ENCODE peak calls at places on chromosomes 13 and 19, in six cellular contexts. E is SK-N-SH, G is H1, X is GM12878, F is HepG2, S is K562. H is an unnamed sample.
A peak's percentile ranks its signal among the peaks of the same experiment; 100 is the strongest.

GRCh38 chr19:14565765-14566711 is 5.8 kb downstream of the NDUFB7 start:
- DNase-seq in E (peak; percentile 23), G (no peak), X (no peak), F (no peak), S (no peak), H (no peak)

GRCh38 chr19:10389863-10390262 is 9.5 kb upstream of the TYK2 start:
- DNase-seq in E (no peak), G (peak; percentile 66), X (no peak), F (no peak), S (peak; percentile 16), H (peak; percentile 25)

GRCh38 chr19:44737238-44738160 is 11.0 kb upstream of the BCL3 start:
- DNase-seq in E (no peak), G (no peak), X (no peak), F (peak; percentile 38), S (no peak), H (no peak)

GRCh38 chr13:97574926-97575325 is 141.0 kb downstream of the RAP2A start:
- DNase-seq in E (no peak), G (peak; percentile 48), X (no peak), F (peak; percentile 38), S (no peak), H (peak; percentile 8)

GRCh38 chr13:24709186-24709913 is 29.1 kb downstream of the ATP12A start:
- DNase-seq in E (no peak), G (no peak), X (no peak), F (no peak), S (no peak), H (no peak)

GRCh38 chr19:47518139-47518538 is 3.3 kb upstream of the NAPA start:
- DNase-seq in E (no peak), G (no peak), X (peak; percentile 90), F (no peak), S (no peak), H (no peak)

GRCh38 chr13:31835932-31836331 is 96.6 kb downstream of the RXFP2 start:
- DNase-seq in E (no peak), G (no peak), X (no peak), F (peak; percentile 5), S (no peak), H (no peak)

GRCh38 chr19:29478578-29479565 is 46.9 kb upstream of the VSTM2B start:
- DNase-seq in E (peak; percentile 58), G (peak; percentile 85), X (no peak), F (peak; percentile 13), S (peak; percentile 40), H (no peak)

GRCh38 chr13:109010912-109011311 is 381.5 kb downstream of the MYO16 start:
- DNase-seq in E (no peak), G (no peak), X (no peak), F (no peak), S (no peak), H (peak; percentile 47)

DNA sequence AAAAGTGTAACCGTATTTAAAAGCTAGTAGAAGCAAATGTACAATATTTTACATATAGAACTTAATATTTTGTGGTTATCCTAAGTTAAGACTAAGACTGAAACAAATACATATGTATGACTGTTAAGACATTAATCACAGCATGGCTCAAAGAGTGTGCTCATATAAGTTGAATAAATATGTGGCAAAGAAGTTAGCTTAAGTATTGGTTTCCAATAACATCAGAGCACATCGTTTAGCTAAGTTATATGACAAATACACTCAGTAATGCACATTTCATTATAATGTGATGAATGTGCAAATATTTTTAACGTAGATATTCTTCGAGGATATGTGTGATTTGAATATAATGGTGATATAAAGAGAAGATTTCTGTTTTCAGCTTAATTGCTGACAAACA is 253.8 kb downstream of the SLITRK5 start:
- DNase-seq in E (no peak), G (no peak), X (no peak), F (no peak), S (no peak), H (no peak)
- TF ChIP-seq GABPA in E (no peak), G (no peak), X (no peak), F (no peak), S (no peak), H (no peak)

GRCh38 chr13:105774739-105775460 is 760.6 kb downstream of the EFNB2 start:
- DNase-seq in E (no peak), G (no peak), X (no peak), F (peak; percentile 43), S (no peak), H (no peak)
- TF ChIP-seq GABPA in E (no peak), G (no peak), X (no peak), F (no peak), S (no peak), H (no peak)

GRCh38 chr19:49327878-49328544 is 3.0 kb upstream of the SLC6A16 start:
- DNase-seq in E (no peak), G (no peak), X (no peak), F (peak; percentile 21), S (peak; percentile 48), H (peak; percentile 26)
- TF ChIP-seq GABPA in E (no peak), G (no peak), X (no peak), F (no peak), S (no peak), H (no peak)

GRCh38 chr13:57666554-57666953 is 35.0 kb downstream of the PCDH17 start:
- DNase-seq in E (no peak), G (no peak), X (no peak), F (no peak), S (no peak), H (no peak)
- TF ChIP-seq GABPA in E (no peak), G (no peak), X (no peak), F (no peak), S (no peak), H (no peak)

GRCh38 chr19:30584121-30584520 is 211.9 kb downstream of the ZNF536 start:
- DNase-seq in E (no peak), G (no peak), X (no peak), F (no peak), S (no peak), H (no peak)

GRCh38 chr19:30577551-30578090 is 205.4 kb downstream of the ZNF536 start:
- DNase-seq in E (no peak), G (no peak), X (no peak), F (no peak), S (no peak), H (no peak)

GRCh38 chr19:30580673-30581072 is 208.5 kb downstream of the ZNF536 start:
- DNase-seq in E (no peak), G (no peak), X (no peak), F (no peak), S (no peak), H (no peak)
- TF ChIP-seq GABPA in E (no peak), G (no peak), X (no peak), F (no peak), S (no peak), H (no peak)

DNA sequence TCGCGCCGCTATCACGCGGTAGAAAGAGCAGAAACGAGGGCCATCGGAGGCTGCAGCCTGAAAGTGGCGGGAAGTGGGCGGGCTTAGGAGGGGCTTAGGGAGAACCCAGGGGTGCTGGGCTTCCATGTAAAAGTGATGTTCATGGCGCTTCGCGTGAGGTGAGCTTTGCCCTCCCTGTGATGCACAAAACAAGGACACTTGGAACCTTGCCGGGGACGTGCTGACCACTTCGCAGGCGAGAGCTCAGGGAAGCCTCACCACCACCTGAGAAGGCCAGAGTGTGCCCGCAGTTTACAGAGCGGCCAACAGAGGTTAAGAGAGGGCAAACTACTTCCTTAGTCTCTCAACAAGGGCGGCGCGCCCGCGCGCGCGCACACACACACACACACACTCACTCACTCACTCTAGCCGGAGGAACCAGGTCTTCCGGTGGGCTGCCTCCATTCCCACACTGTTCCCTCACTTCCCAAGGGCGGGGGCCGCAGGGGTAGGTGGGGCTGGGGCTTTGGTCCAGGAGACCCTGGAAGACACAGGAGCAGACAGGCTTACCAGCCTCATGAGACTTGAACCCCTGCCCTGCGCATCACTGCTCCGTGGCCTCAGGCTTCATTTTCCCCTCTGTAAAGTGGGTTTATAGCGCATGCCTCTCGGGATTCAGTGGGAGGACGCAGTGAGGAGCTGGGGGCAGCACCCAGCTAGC is 716 bp downstream of the GAPDHS start:
- DNase-seq in E (no peak), G (peak; percentile 82), X (no peak), F (peak; percentile 23), S (no peak), H (peak; percentile 38)
- TF ChIP-seq GABPA in E (no peak), G (no peak), X (no peak), F (peak; percentile 18), S (no peak), H (no peak)

GRCh38 chr13:30388401-30389283 is 33.7 kb upstream of the UBE2L5 start:
- DNase-seq in E (no peak), G (no peak), X (no peak), F (no peak), S (no peak), H (peak; percentile 86)
- TF ChIP-seq GABPA in E (no peak), G (no peak), X (no peak), F (peak; percentile 39), S (no peak), H (peak; percentile 38)

DNA sequence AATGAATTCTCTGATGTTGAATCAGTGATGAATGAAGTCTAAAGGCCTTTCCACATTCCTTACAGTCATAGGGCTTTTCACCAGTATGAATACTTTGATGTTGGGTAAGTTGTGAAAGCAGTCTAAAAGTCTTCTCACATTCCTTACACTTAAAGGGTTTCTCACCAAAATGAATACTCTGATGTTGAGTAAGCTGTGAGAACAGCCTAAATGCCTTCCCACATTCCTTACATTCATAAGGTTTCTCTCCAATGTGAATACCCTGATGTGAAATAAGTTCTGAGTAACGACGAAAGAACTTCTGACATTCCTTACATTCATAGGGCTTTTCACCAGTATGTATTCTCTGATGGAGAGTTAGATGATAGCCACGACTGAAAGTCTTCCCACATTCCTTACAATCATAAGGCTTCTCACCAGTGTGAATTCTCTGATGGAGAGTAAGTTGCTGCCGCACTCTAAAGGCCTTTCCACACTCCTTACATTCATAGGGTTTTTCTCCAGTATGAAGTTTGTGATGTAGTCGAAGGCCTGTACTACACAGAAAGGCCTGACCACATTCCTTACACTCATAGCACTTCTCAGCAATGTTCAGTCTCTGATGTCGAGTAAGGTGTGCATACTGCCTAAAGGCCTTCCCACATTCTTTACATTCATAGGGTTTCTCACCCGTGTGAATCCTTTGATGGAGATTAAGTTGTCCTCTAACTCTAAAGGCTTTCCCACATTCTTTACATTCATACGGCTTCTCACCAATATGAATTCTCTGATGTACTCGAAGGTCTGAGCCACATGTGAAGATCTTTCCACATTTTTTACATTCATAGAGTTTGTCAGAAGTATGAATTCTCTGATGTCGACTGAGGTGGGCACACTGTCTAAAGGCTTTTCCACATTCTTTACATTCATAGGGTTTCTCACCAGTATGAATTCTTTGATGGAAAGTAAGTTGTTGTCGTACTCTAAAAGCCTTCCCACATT is 19.9 kb downstream of the ZFP30 start:
- DNase-seq in E (no peak), G (no peak), X (no peak), F (no peak), S (no peak), H (no peak)
- TF ChIP-seq GABPA in E (no peak), G (no peak), X (no peak), F (no peak), S (no peak), H (no peak)